ENCODE peak calls at places on chromosomes 5 and 9, in six cellular contexts. I is stomach, E is ovary, S is K562, M is HepG2, D is A549. R is an unnamed sample.

GRCh38 chr9:106963684-106964083 is 100.7 kb downstream of the ZNF462 start:
- DNase-seq in S (no peak), E (no peak), I (no peak), D (no peak), M (no peak), R (no peak)

GRCh38 chr5:138789771-138790242 is 36.6 kb downstream of the CTNNA1 start:
- DNase-seq in M (peak; percentile 52), D (peak; percentile 48), I (no peak), E (no peak), S (peak; percentile 43), R (no peak)

GRCh38 chr9:86064220-86064619 is 35.1 kb downstream of the GOLM1 start:
- DNase-seq in D (no peak), E (no peak), M (no peak), I (no peak), S (no peak), R (no peak)

GRCh38 chr9:88198346-88198807 is 60.1 kb upstream of the SPATA31C2 start:
- DNase-seq in I (no peak), D (peak; percentile 46), E (no peak), M (no peak), S (no peak), R (no peak)

GRCh38 chr9:126373241-126373640 is 46.6 kb downstream of the MVB12B start:
- DNase-seq in M (peak; percentile 52), D (peak; percentile 55), E (no peak), I (no peak), S (no peak), R (no peak)

GRCh38 chr5:115214541-115214940 is 44.8 kb upstream of the TRIM36 start:
- DNase-seq in I (no peak), M (no peak), D (no peak), E (no peak), S (no peak), R (no peak)

GRCh38 chr5:179613460-179614071 is 9.9 kb downstream of the HNRNPH1 start:
- DNase-seq in I (no peak), M (no peak), D (no peak), S (no peak), E (no peak), R (no peak)

GRCh38 chr5:91162534-91163381 is 220.4 kb downstream of the ARRDC3 start:
- DNase-seq in M (peak; percentile 48), I (peak; percentile 75), D (peak; percentile 87), S (no peak), E (no peak), R (peak; percentile 73)

GRCh38 chr5:73450672-73451217 is 2.2 kb upstream of the FOXD1 start:
- DNase-seq in I (no peak), M (no peak), E (no peak), S (no peak), D (peak; percentile 23), R (no peak)

GRCh38 chr9:21709464-21710058 is 92.9 kb upstream of the MTAP start:
- DNase-seq in M (peak; percentile 37), I (peak; percentile 72), S (no peak), D (peak; percentile 74), E (no peak), R (peak; percentile 93)

GRCh38 chr9:71858812-71859211 is 52.2 kb downstream of the ABHD17B start:
- DNase-seq in M (no peak), I (no peak), S (no peak), E (no peak), D (no peak), R (no peak)

GRCh38 chr5:73215525-73215890 is 42.5 kb downstream of the TMEM174 start:
- DNase-seq in I (no peak), D (no peak), M (no peak), E (no peak), S (no peak), R (no peak)

GRCh38 chr9:17116400-17116837 is 18.4 kb upstream of the CNTLN start:
- DNase-seq in E (no peak), S (peak; percentile 6), M (peak; percentile 20), D (peak; percentile 52), I (no peak), R (no peak)

GRCh38 chr9:8351431-8351830 is 551.9 kb upstream of the DMAC1 start:
- DNase-seq in D (no peak), M (no peak), I (no peak), S (no peak), E (no peak), R (no peak)

GRCh38 chr5:147971472-147971871 is 65.1 kb upstream of the C5orf46 start:
- DNase-seq in D (no peak), E (no peak), S (no peak), M (no peak), I (no peak), R (no peak)

GRCh38 chr5:157767674-157768073 is 24.2 kb downstream of the LSM11 start:
- DNase-seq in E (no peak), S (no peak), M (no peak), D (no peak), I (no peak), R (no peak)

GRCh38 chr5:33594006-33594405 is 153.2 kb downstream of the TARS1 start:
- DNase-seq in S (no peak), M (no peak), I (no peak), D (no peak), E (no peak), R (no peak)

GRCh38 chr9:121059998-121060636 is 10.0 kb upstream of the C5 start:
- DNase-seq in E (no peak), S (peak; percentile 24), M (peak; percentile 56), I (no peak), D (peak; percentile 81), R (no peak)

GRCh38 chr9:69325409-69326212 is 596 bp downstream of the ENTREP1 start:
- DNase-seq in E (peak; percentile 43), M (no peak), D (no peak), S (no peak), I (peak; percentile 45), R (no peak)

GRCh38 chr9:133608382-133608781 is 807 bp downstream of the FAM163B start:
- DNase-seq in D (no peak), M (no peak), E (no peak), I (no peak), S (no peak), R (no peak)

GRCh38 chr9:133607976-133608375 is 1.2 kb downstream of the FAM163B start:
- DNase-seq in M (no peak), D (no peak), I (no peak), S (no peak), E (no peak), R (no peak)

GRCh38 chr9:133607381-133607780 is 1.8 kb downstream of the FAM163B start:
- DNase-seq in I (no peak), D (no peak), E (no peak), M (no peak), S (no peak), R (no peak)

GRCh38 chr9:133608881-133609280 is 308 bp downstream of the FAM163B start:
- DNase-seq in S (no peak), M (no peak), I (no peak), D (no peak), E (no peak), R (no peak)

DNA sequence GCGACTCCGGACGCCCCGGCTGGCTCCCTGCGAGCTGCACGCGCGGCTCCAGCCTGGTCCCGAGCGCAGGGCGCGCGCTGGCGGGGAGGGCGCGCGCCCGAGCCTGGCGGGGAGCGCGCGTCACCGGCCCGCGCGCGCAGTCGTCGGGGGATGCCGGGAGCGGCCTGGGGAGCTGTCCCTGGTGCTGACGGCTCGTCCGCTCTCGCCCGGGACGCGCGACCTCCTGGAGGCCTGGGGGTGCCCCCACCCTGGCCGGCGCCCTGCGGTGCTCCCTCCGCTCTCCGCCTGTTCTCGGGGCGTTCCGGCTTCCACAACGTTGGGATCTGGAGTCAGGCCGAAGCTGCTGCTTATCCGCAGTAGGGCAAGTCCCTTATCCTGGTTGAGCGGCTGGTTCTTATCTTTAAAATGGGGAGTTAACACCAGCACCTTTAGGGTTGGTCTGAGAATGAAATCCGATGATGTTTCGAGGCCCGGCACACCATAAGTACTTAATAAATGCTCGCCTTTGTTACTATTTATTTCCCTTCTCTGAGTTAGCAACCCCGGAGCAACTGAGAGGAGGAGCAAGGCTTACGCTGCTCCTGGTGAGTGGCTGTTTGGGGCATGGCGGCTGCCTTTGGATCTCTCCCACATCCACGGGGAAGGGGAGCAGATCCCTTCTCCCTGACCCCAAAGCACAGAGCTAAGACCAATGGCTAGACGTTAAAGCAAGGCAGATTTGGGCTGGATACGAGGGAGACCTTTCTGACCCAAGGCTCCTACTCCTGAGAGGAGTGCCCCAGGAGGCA is at the start of gene FAM163B:
- DNase-seq in E (peak; percentile 77), S (peak; percentile 85), M (no peak), I (no peak), D (no peak), R (no peak)
- TF ChIP-seq EP300 in E (no peak), S (no peak), M (no peak), I (no peak), D (no peak), R (no peak)

DNA sequence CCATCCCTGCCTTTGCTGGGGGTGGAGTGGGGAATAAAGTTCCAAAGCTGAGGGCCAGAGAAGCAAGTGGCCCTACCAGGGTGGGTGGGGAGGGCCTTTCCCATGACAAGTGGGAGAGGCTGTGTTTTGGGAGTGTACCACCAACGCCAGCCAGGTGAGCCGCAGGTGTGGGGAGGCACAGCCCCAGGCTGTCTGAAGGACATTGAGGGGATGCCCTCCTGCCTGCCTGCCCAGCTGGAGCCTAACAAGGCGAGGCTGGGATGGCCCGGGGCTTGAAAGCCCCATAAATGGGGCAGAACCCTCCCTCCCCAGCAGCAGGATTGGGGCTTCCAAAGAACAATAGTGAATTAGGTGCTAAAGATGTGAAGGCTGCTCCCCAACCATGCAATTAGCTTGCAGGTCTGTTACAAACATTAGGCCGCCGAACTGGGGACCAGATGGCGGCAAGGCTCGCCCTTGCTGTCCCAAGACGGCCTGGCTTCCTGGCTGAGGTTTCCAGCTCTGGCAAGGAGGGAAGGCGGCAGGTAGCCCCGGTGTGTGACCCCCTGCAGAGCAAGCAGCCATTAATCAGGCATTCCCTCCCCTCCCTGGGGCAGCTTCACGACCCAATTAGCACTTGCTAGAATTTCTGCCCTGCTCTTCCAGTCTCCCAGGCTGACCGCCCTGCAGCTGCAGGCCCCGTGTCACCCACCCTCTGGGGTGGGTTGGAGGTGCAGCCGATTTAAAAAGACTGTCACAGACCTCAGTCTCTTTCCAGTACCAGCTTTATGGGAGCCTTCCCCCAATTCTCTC is 42.9 kb downstream of the FGF18 start:
- DNase-seq in S (no peak), M (no peak), D (no peak), I (no peak), E (no peak), R (no peak)
- TF ChIP-seq EP300 in S (no peak), M (no peak), D (no peak), I (no peak), E (no peak), R (no peak)

GRCh38 chr9:83081846-83082245 is 18.9 kb upstream of the RASEF start:
- DNase-seq in I (no peak), D (no peak), S (no peak), E (no peak), M (no peak), R (no peak)
- TF ChIP-seq EP300 in I (no peak), D (no peak), S (no peak), E (no peak), M (no peak), R (no peak)

GRCh38 chr5:137254695-137255094 is 244.4 kb downstream of the SPOCK1 start:
- DNase-seq in I (no peak), D (no peak), M (no peak), E (no peak), S (no peak), R (no peak)
- TF ChIP-seq EP300 in I (peak; percentile 71), D (no peak), M (no peak), E (peak; percentile 86), S (no peak), R (peak; percentile 97)

DNA sequence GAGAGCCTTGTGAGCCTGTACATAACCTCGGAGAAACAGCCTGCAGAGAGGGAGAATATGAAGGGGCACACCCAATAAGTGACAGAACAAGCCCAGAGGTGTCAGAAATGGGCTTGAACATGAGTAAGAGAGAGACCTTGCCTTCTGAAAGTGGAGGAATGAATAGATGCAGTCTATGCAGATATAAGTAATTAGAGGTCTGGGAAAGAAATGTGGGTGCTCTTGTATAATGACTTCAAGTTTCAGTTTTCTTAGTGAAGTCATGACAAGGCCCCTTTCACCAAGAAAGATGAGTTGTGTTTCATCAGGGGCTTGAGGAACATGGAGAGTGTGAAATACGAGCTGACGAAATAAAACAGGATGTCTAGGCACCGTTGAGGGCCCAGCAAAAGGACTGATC is 15.1 kb downstream of the GRAMD2B start:
- DNase-seq in D (no peak), M (no peak), I (no peak), E (no peak), S (no peak), R (no peak)
- TF ChIP-seq EP300 in D (no peak), M (no peak), I (no peak), E (no peak), S (no peak), R (no peak)

R was measured in tibial nerve.